ENCODE peak calls at places on chromosomes 13 and 19, in five cellular contexts. One of them, this sample, is unnamed. For H3F3A, the result is how much of the 10 kb centered on the place peaks cover.

GRCh38 chr13:26601669-26602068 is 44.2 kb downstream of the WASF3 start:
- DNase-seq in GM23248: peak
- DNase-seq in MM.1S: peak
- DNase-seq in PC-3: peak
- DNase-seq in GM23338: no peak
- DNase-seq in this sample: no peak

GRCh38 chr19:29326849-29327840 is 114.2 kb upstream of the UQCRFS1 start:
- DNase-seq in GM23248: no peak
- DNase-seq in MM.1S: no peak
- DNase-seq in PC-3: no peak
- DNase-seq in GM23338: peak
- DNase-seq in this sample: no peak

GRCh38 chr13:110010433-110011135 is 224.2 kb upstream of the IRS2 start:
- DNase-seq in GM23248: no peak
- DNase-seq in MM.1S: no peak
- DNase-seq in PC-3: no peak
- DNase-seq in GM23338: no peak
- DNase-seq in this sample: no peak

GRCh38 chr13:100789481-100789880 is 114.9 kb upstream of the TMTC4 start:
- DNase-seq in GM23248: peak
- DNase-seq in MM.1S: peak
- DNase-seq in PC-3: no peak
- DNase-seq in GM23338: no peak
- DNase-seq in this sample: no peak

GRCh38 chr19:1154731-1155351 is 19.2 kb downstream of the SBNO2 start:
- DNase-seq in GM23248: peak
- DNase-seq in MM.1S: no peak
- DNase-seq in PC-3: no peak
- DNase-seq in GM23338: no peak
- DNase-seq in this sample: no peak

GRCh38 chr13:44967656-44968451 is 21.4 kb downstream of the NUFIP1 start:
- DNase-seq in GM23248: peak
- DNase-seq in MM.1S: no peak
- DNase-seq in PC-3: peak
- DNase-seq in GM23338: no peak
- DNase-seq in this sample: no peak

GRCh38 chr13:54110597-54110996 is 1082.0 kb downstream of the OLFM4 start:
- DNase-seq in GM23248: no peak
- DNase-seq in MM.1S: no peak
- DNase-seq in PC-3: no peak
- DNase-seq in GM23338: no peak
- DNase-seq in this sample: no peak

GRCh38 chr19:17565611-17566010 is 10.2 kb downstream of the COLGALT1 start:
- DNase-seq in GM23248: no peak
- DNase-seq in MM.1S: no peak
- DNase-seq in PC-3: peak
- DNase-seq in GM23338: no peak
- DNase-seq in this sample: no peak

GRCh38 chr19:11577451-11578341 is at the start of gene ACP5:
- DNase-seq in GM23248: no peak
- DNase-seq in MM.1S: no peak
- DNase-seq in PC-3: no peak
- DNase-seq in GM23338: no peak
- DNase-seq in this sample: no peak

GRCh38 chr19:13262450-13262849 is 112.2 kb downstream of the IER2 start:
- DNase-seq in GM23248: peak
- DNase-seq in MM.1S: peak
- DNase-seq in PC-3: peak
- DNase-seq in GM23338: peak
- DNase-seq in this sample: peak

GRCh38 chr13:111575719-111576118 is 255.3 kb downstream of the TEX29 start:
- DNase-seq in GM23248: no peak
- DNase-seq in MM.1S: no peak
- DNase-seq in PC-3: no peak
- DNase-seq in GM23338: no peak
- DNase-seq in this sample: no peak

GRCh38 chr13:46119883-46120614 is 15.2 kb upstream of the CPB2 start:
- DNase-seq in GM23248: peak
- DNase-seq in MM.1S: no peak
- DNase-seq in PC-3: peak
- DNase-seq in GM23338: no peak
- DNase-seq in this sample: no peak

GRCh38 chr19:35474104-35474503 is 16.2 kb downstream of the KRTDAP start:
- DNase-seq in GM23248: no peak
- DNase-seq in MM.1S: no peak
- DNase-seq in PC-3: no peak
- DNase-seq in GM23338: no peak
- DNase-seq in this sample: no peak

GRCh38 chr19:14830702-14831101 is 4.3 kb downstream of the OR7A5 start:
- DNase-seq in GM23248: no peak
- DNase-seq in MM.1S: no peak
- DNase-seq in PC-3: no peak
- DNase-seq in GM23338: no peak
- DNase-seq in this sample: no peak

GRCh38 chr13:38648912-38649311 is 38.0 kb upstream of the FREM2 start:
- DNase-seq in GM23248: no peak
- DNase-seq in MM.1S: no peak
- DNase-seq in PC-3: no peak
- DNase-seq in GM23338: no peak
- DNase-seq in this sample: no peak

GRCh38 chr19:17117250-17117789 is 41.7 kb downstream of the MYO9B start:
- DNase-seq in GM23248: peak
- DNase-seq in MM.1S: no peak
- DNase-seq in PC-3: no peak
- DNase-seq in GM23338: no peak
- DNase-seq in this sample: no peak

GRCh38 chr19:53365899-53366493 is 491 bp downstream of the ZNF525 start:
- DNase-seq in GM23248: peak
- DNase-seq in MM.1S: peak
- DNase-seq in PC-3: peak
- DNase-seq in GM23338: peak
- DNase-seq in this sample: peak

GRCh38 chr19:29372921-29373797 is 152.6 kb upstream of the VSTM2B start:
- DNase-seq in GM23248: no peak
- DNase-seq in MM.1S: no peak
- DNase-seq in PC-3: no peak
- DNase-seq in GM23338: no peak
- DNase-seq in this sample: no peak

GRCh38 chr13:33446821-33447481 is 161.4 kb upstream of the STARD13 start:
- DNase-seq in GM23248: no peak
- DNase-seq in MM.1S: no peak
- DNase-seq in PC-3: peak
- DNase-seq in GM23338: no peak
- DNase-seq in this sample: no peak

GRCh38 chr13:96575423-96576320 is 418.6 kb downstream of the OXGR1 start:
- DNase-seq in GM23248: peak
- DNase-seq in MM.1S: no peak
- DNase-seq in PC-3: no peak
- DNase-seq in GM23338: no peak
- DNase-seq in this sample: no peak

GRCh38 chr13:63088226-63088625 is 1672.6 kb upstream of the PCDH20 start:
- DNase-seq in GM23248: peak
- DNase-seq in MM.1S: no peak
- DNase-seq in PC-3: no peak
- DNase-seq in GM23338: no peak
- DNase-seq in this sample: no peak

GRCh38 chr19:13062317-13062716 is 40.3 kb downstream of the LYL1 start:
- DNase-seq in GM23248: no peak
- DNase-seq in MM.1S: no peak
- DNase-seq in PC-3: no peak
- DNase-seq in GM23338: no peak
- DNase-seq in this sample: no peak

GRCh38 chr13:110447801-110448200 is 113.7 kb downstream of the RAB20 start:
- DNase-seq in GM23248: no peak
- DNase-seq in MM.1S: no peak
- DNase-seq in PC-3: no peak
- DNase-seq in GM23338: no peak
- DNase-seq in this sample: no peak

GRCh38 chr19:35729763-35730162 is 12.0 kb downstream of the KMT2B start:
- DNase-seq in GM23248: no peak
- DNase-seq in MM.1S: no peak
- DNase-seq in PC-3: no peak
- DNase-seq in GM23338: no peak
- DNase-seq in this sample: no peak

GRCh38 chr13:45142440-45143345 is 22.4 kb downstream of the GTF2F2 start:
- DNase-seq in GM23248: peak
- DNase-seq in MM.1S: no peak
- DNase-seq in PC-3: peak
- DNase-seq in GM23338: no peak
- DNase-seq in this sample: peak

GRCh38 chr19:13770013-13770635 is 4.1 kb upstream of the C19orf53 start:
- DNase-seq in GM23248: no peak
- DNase-seq in MM.1S: no peak
- DNase-seq in PC-3: no peak
- DNase-seq in GM23338: no peak
- DNase-seq in this sample: no peak

GRCh38 chr19:8149261-8150094 is at the start of gene FBN3:
- DNase-seq in GM23248: no peak
- DNase-seq in MM.1S: no peak
- DNase-seq in PC-3: no peak
- DNase-seq in GM23338: peak
- DNase-seq in this sample: peak

GRCh38 chr19:6958786-6959185 is 62.4 kb downstream of the MBD3L2B start:
- DNase-seq in GM23248: no peak
- DNase-seq in MM.1S: no peak
- DNase-seq in PC-3: no peak
- DNase-seq in GM23338: no peak
- DNase-seq in this sample: no peak

GRCh38 chr19:45526143-45526542 is 18.9 kb downstream of the VASP start:
- DNase-seq in GM23248: peak
- DNase-seq in MM.1S: no peak
- DNase-seq in PC-3: peak
- DNase-seq in GM23338: peak
- DNase-seq in this sample: peak

GRCh38 chr13:53622431-53622830 is 593.8 kb downstream of the OLFM4 start:
- DNase-seq in GM23248: no peak
- DNase-seq in MM.1S: no peak
- DNase-seq in PC-3: no peak
- DNase-seq in GM23338: no peak
- DNase-seq in this sample: no peak

GRCh38 chr13:110233682-110234280 is 73.2 kb downstream of the COL4A1 start:
- DNase-seq in GM23248: peak
- DNase-seq in MM.1S: no peak
- DNase-seq in PC-3: no peak
- DNase-seq in GM23338: no peak
- DNase-seq in this sample: no peak

GRCh38 chr13:31320946-31321345 is 121.2 kb downstream of the B3GLCT start:
- DNase-seq in GM23248: no peak
- DNase-seq in MM.1S: no peak
- DNase-seq in PC-3: no peak
- DNase-seq in GM23338: no peak
- DNase-seq in this sample: no peak

GRCh38 chr19:19146865-19147264 is 8.6 kb upstream of the TMEM161A start:
- DNase-seq in GM23248: no peak
- DNase-seq in MM.1S: no peak
- DNase-seq in PC-3: no peak
- DNase-seq in GM23338: no peak
- DNase-seq in this sample: no peak

GRCh38 chr19:19149402-19149801 is 11.1 kb upstream of the TMEM161A start:
- DNase-seq in GM23248: no peak
- DNase-seq in MM.1S: no peak
- DNase-seq in PC-3: no peak
- DNase-seq in GM23338: no peak
- DNase-seq in this sample: no peak

GRCh38 chr19:19146000-19146608 is 7.8 kb upstream of the TMEM161A start:
- DNase-seq in GM23248: peak
- DNase-seq in MM.1S: peak
- DNase-seq in PC-3: peak
- DNase-seq in GM23338: peak
- DNase-seq in this sample: peak

GRCh38 chr19:19145281-19145999 is 7.2 kb upstream of the TMEM161A start:
- DNase-seq in GM23248: no peak
- DNase-seq in MM.1S: no peak
- DNase-seq in PC-3: no peak
- DNase-seq in GM23338: no peak
- DNase-seq in this sample: no peak

GRCh38 chr19:19147344-19147743 is 9.1 kb upstream of the TMEM161A start:
- DNase-seq in GM23248: no peak
- DNase-seq in MM.1S: no peak
- DNase-seq in PC-3: no peak
- DNase-seq in GM23338: no peak
- DNase-seq in this sample: no peak
- H3F3A ChIP-seq in GM23248: under half
- H3F3A ChIP-seq in MM.1S: under half
- H3F3A ChIP-seq in PC-3: under half
- H3F3A ChIP-seq in GM23338: under half
- H3F3A ChIP-seq in this sample: under half

GRCh38 chr13:68261105-68261504 is 1031.0 kb upstream of the PCDH9 start:
- DNase-seq in GM23248: no peak
- DNase-seq in MM.1S: no peak
- DNase-seq in PC-3: no peak
- DNase-seq in GM23338: peak
- DNase-seq in this sample: peak

GRCh38 chr13:68254151-68254550 is 1024.0 kb upstream of the PCDH9 start:
- DNase-seq in GM23248: no peak
- DNase-seq in MM.1S: no peak
- DNase-seq in PC-3: no peak
- DNase-seq in GM23338: no peak
- DNase-seq in this sample: no peak

GRCh38 chr13:68257111-68257842 is 1027.1 kb upstream of the PCDH9 start:
- DNase-seq in GM23248: no peak
- DNase-seq in MM.1S: no peak
- DNase-seq in PC-3: no peak
- DNase-seq in GM23338: peak
- DNase-seq in this sample: no peak
- H2AFZ ChIP-seq in GM23248: no peak
- H2AFZ ChIP-seq in MM.1S: no peak
- H2AFZ ChIP-seq in PC-3: no peak
- H2AFZ ChIP-seq in GM23338: peak
- H2AFZ ChIP-seq in this sample: peak

GRCh38 chr19:38662508-38663155 is 15.2 kb downstream of the ACTN4 start:
- DNase-seq in GM23248: no peak
- DNase-seq in MM.1S: no peak
- DNase-seq in PC-3: no peak
- DNase-seq in GM23338: no peak
- DNase-seq in this sample: no peak

GRCh38 chr19:38661166-38661565 is 13.7 kb downstream of the ACTN4 start:
- DNase-seq in GM23248: peak
- DNase-seq in MM.1S: no peak
- DNase-seq in PC-3: no peak
- DNase-seq in GM23338: no peak
- DNase-seq in this sample: no peak

GRCh38 chr19:38661996-38662395 is 14.5 kb downstream of the ACTN4 start:
- DNase-seq in GM23248: no peak
- DNase-seq in MM.1S: no peak
- DNase-seq in PC-3: peak
- DNase-seq in GM23338: no peak
- DNase-seq in this sample: no peak

GRCh38 chr19:38658462-38659306 is 11.2 kb downstream of the ACTN4 start:
- DNase-seq in GM23248: peak
- DNase-seq in MM.1S: no peak
- DNase-seq in PC-3: peak
- DNase-seq in GM23338: no peak
- DNase-seq in this sample: no peak

GRCh38 chr19:38660724-38661123 is 13.3 kb downstream of the ACTN4 start:
- DNase-seq in GM23248: no peak
- DNase-seq in MM.1S: no peak
- DNase-seq in PC-3: no peak
- DNase-seq in GM23338: no peak
- DNase-seq in this sample: no peak
- H3F3A ChIP-seq in GM23248: half or more
- H3F3A ChIP-seq in MM.1S: under half
- H3F3A ChIP-seq in PC-3: under half
- H3F3A ChIP-seq in GM23338: under half
- H3F3A ChIP-seq in this sample: under half

GRCh38 chr13:51177188-51177587 is 45.0 kb upstream of the FAM124A start:
- DNase-seq in GM23248: no peak
- DNase-seq in MM.1S: no peak
- DNase-seq in PC-3: no peak
- DNase-seq in GM23338: no peak
- DNase-seq in this sample: no peak
- H2AFZ ChIP-seq in GM23248: no peak
- H2AFZ ChIP-seq in MM.1S: no peak
- H2AFZ ChIP-seq in PC-3: no peak
- H2AFZ ChIP-seq in GM23338: no peak
- H2AFZ ChIP-seq in this sample: no peak

This sample was measured in neural progenitor cell.